ENCODE peak calls at places on chromosomes 5 and 9, in five cellular contexts. S, X, N, G and Z are unnamed samples.

GRCh38 chr5:54002779-54003178 is 307.6 kb downstream of the ARL15 start:
- DNase-seq in S (no peak), X (no peak), N (no peak), G (no peak), Z (no peak)

GRCh38 chr9:135507104-135508035 is 6.9 kb downstream of the MRPS2 start:
- DNase-seq in S (no peak), X (no peak), N (no peak), G (no peak), Z (no peak)

GRCh38 chr5:180598316-180598701 is 7.0 kb upstream of the SCGB3A1 start:
- DNase-seq in S (no peak), X (no peak), N (no peak), G (no peak), Z (no peak)

GRCh38 chr9:132547052-132547431 is 35.4 kb upstream of the BARHL1 start:
- DNase-seq in S (no peak), X (no peak), N (no peak), G (no peak), Z (no peak)

GRCh38 chr9:81183763-81184162 is 505.6 kb downstream of the TLE1 start:
- DNase-seq in S (no peak), X (peak), N (no peak), G (no peak), Z (no peak)

GRCh38 chr5:9149988-9150387 is 395.9 kb downstream of the SEMA5A start:
- DNase-seq in S (no peak), X (peak), N (no peak), G (no peak), Z (no peak)

GRCh38 chr9:114487607-114488300 is 17.5 kb downstream of the WHRN start:
- DNase-seq in S (peak), X (peak), N (peak), G (peak), Z (peak)

GRCh38 chr5:173888473-173889135 is 455 bp downstream of the CPEB4 start:
- DNase-seq in S (peak), X (peak), N (no peak), G (no peak), Z (no peak)

GRCh38 chr9:114205171-114206015 is 50.1 kb downstream of the COL27A1 start:
- DNase-seq in S (no peak), X (no peak), N (no peak), G (no peak), Z (no peak)

GRCh38 chr9:6305954-6306563 is 22.1 kb upstream of the TPD52L3 start:
- DNase-seq in S (no peak), X (peak), N (peak), G (peak), Z (peak)

GRCh38 chr5:122319897-122320296 is 7.9 kb downstream of the SNCAIP start:
- DNase-seq in S (no peak), X (no peak), N (no peak), G (no peak), Z (no peak)

GRCh38 chr9:91954841-91955471 is 4.9 kb upstream of the ROR2 start:
- DNase-seq in S (peak), X (peak), N (peak), G (peak), Z (no peak)

GRCh38 chr5:119332978-119333401 is 22.8 kb upstream of the TNFAIP8 start:
- DNase-seq in S (no peak), X (no peak), N (no peak), G (no peak), Z (no peak)

GRCh38 chr5:122415481-122416120 is 103.6 kb downstream of the SNCAIP start:
- DNase-seq in S (peak), X (peak), N (peak), G (peak), Z (no peak)

GRCh38 chr9:8649157-8649556 is 849.6 kb upstream of the DMAC1 start:
- DNase-seq in S (no peak), X (no peak), N (no peak), G (no peak), Z (peak)

GRCh38 chr9:87887661-87888480 is 5.2 kb downstream of the SPATA31E1 start:
- DNase-seq in S (no peak), X (no peak), N (no peak), G (no peak), Z (no peak)

GRCh38 chr5:33614039-33614438 is 173.3 kb downstream of the TARS1 start:
- DNase-seq in S (no peak), X (no peak), N (no peak), G (no peak), Z (no peak)

GRCh38 chr9:21802418-21803000 is at the start of gene MTAP:
- DNase-seq in S (no peak), X (peak), N (peak), G (peak), Z (peak)

GRCh38 chr5:168282120-168282519 is 9.3 kb upstream of the WWC1 start:
- DNase-seq in S (no peak), X (peak), N (peak), G (peak), Z (no peak)

GRCh38 chr9:89022071-89022721 is 30.9 kb downstream of the S1PR3 start:
- DNase-seq in S (no peak), X (peak), N (no peak), G (no peak), Z (no peak)

GRCh38 chr9:74205071-74205470 is 292.1 kb upstream of the RORB start:
- DNase-seq in S (no peak), X (no peak), N (no peak), G (no peak), Z (no peak)
- TF ChIP-seq RFX5 in S (no peak), X (no peak), N (no peak), G (no peak), Z (no peak)

GRCh38 chr5:81393430-81393782 is 528 bp downstream of the ACOT12 start:
- DNase-seq in S (no peak), X (no peak), N (no peak), G (no peak), Z (no peak)
- TF ChIP-seq BHLHE40 in S (no peak), X (no peak), N (no peak), G (no peak), Z (no peak)

GRCh38 chr5:177378884-177379883 is 5.0 kb upstream of the SLC34A1 start:
- DNase-seq in S (peak), X (peak), N (peak), G (peak), Z (no peak)
- TF ChIP-seq RFX5 in S (no peak), X (no peak), N (no peak), G (no peak), Z (no peak)

DNA sequence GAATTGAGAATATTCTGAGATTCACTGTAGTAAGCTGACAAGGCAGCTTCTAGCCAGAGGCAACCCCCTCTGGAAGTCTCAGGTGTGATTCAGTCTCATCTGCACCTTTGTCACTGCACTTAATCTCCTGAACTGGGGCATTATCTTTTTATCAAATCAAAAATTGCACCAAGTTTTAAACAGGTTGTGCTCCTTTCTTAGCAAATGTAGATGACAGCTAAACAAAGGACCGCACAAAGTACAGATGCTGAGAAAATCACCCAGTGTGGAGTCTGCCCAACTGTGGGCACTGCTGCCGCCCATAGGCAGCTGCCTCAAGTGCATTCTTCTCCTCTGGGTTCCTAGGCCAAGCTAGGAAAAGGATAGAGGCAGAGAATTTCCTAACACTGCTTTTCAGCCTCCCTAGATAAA is 51.1 kb downstream of the STARD4 start:
- DNase-seq in S (no peak), X (peak), N (peak), G (no peak), Z (no peak)
- TF ChIP-seq BHLHE40 in S (no peak), X (no peak), N (no peak), G (no peak), Z (no peak)

GRCh38 chr9:14769235-14769580 is 46.7 kb upstream of the CER1 start:
- DNase-seq in S (peak), X (peak), N (peak), G (no peak), Z (no peak)
- TF ChIP-seq RFX5 in S (no peak), X (no peak), N (no peak), G (no peak), Z (no peak)

GRCh38 chr9:93246526-93246925 is 62.6 kb downstream of the WNK2 start:
- DNase-seq in S (no peak), X (no peak), N (no peak), G (no peak), Z (no peak)
- TF ChIP-seq BHLHE40 in S (no peak), X (no peak), N (no peak), G (no peak), Z (no peak)

GRCh38 chr9:76415731-76416130 is 21.5 kb upstream of the RFK start:
- DNase-seq in S (no peak), X (no peak), N (no peak), G (no peak), Z (no peak)
- TF ChIP-seq RFX5 in S (no peak), X (no peak), N (no peak), G (no peak), Z (no peak)

GRCh38 chr5:158166424-158166823 is 307.5 kb upstream of the CLINT1 start:
- DNase-seq in S (no peak), X (no peak), N (no peak), G (no peak), Z (no peak)
- TF ChIP-seq BHLHE40 in S (no peak), X (no peak), N (no peak), G (no peak), Z (no peak)